ENCODE peak calls at places on chromosome 4, in four cellular contexts. P is HCT116, U is K562, Q is neural progenitor cell. Y is an unnamed sample.
A peak's percentile ranks its signal among the peaks of the same experiment; 100 is the strongest.

GRCh38 chr4:182447938-182448280 is 204.7 kb downstream of the TENM3 start:
- DNase-seq in Q (peak; percentile 45), U (no peak), P (no peak), Y (no peak)

GRCh38 chr4:38056024-38056685 is 96.0 kb downstream of the PTTG2 start:
- DNase-seq in P (no peak), Q (no peak), U (no peak), Y (no peak)

GRCh38 chr4:4492161-4492847 is 49.5 kb downstream of the STX18 start:
- DNase-seq in Q (no peak), P (no peak), U (no peak), Y (no peak)

GRCh38 chr4:124230268-124230667 is 482.3 kb downstream of the ANKRD50 start:
- DNase-seq in Q (no peak), U (no peak), P (no peak), Y (no peak)

GRCh38 chr4:104870495-104871228 is 276.0 kb upstream of the TET2 start:
- DNase-seq in P (no peak), U (no peak), Q (no peak), Y (no peak)

GRCh38 chr4:24754586-24754985 is 40.8 kb upstream of the SOD3 start:
- DNase-seq in P (no peak), Q (no peak), U (no peak), Y (no peak)

GRCh38 chr4:2462218-2462991 is 6.5 kb upstream of the RNF4 start:
- DNase-seq in Q (peak; percentile 93), U (peak; percentile 77), P (peak; percentile 15), Y (peak; percentile 70)

GRCh38 chr4:174217273-174218126 is 66.0 kb downstream of the FBXO8 start:
- DNase-seq in Q (peak; percentile 45), P (no peak), U (no peak), Y (no peak)

GRCh38 chr4:74109116-74109791 is 10.3 kb upstream of the CXCL2 start:
- DNase-seq in P (peak; percentile 81), U (peak; percentile 45), Q (peak; percentile 28), Y (peak; percentile 62)

GRCh38 chr4:126446917-126447316 is 1132.2 kb downstream of the FAT4 start:
- DNase-seq in U (no peak), P (no peak), Q (no peak), Y (no peak)

GRCh38 chr4:37991623-37992410 is 31.6 kb downstream of the PTTG2 start:
- DNase-seq in U (no peak), P (no peak), Q (no peak), Y (no peak)

GRCh38 chr4:8843597-8843996 is 28.0 kb downstream of the HMX1 start:
- DNase-seq in Q (no peak), U (no peak), P (no peak), Y (no peak)

GRCh38 chr4:114282937-114283336 is 303.5 kb upstream of the ARSJ start:
- DNase-seq in U (no peak), P (no peak), Q (no peak), Y (no peak)

GRCh38 chr4:1866095-1866755 is 5.0 kb upstream of the NSD2 start:
- DNase-seq in P (no peak), Q (no peak), U (no peak), Y (no peak)

GRCh38 chr4:131052646-131053045 is 1956.7 kb downstream of the C4orf33 start:
- DNase-seq in P (no peak), U (no peak), Q (no peak), Y (no peak)

GRCh38 chr4:158112612-158113011 is 60.2 kb downstream of the GASK1B start:
- DNase-seq in Q (no peak), U (no peak), P (no peak), Y (no peak)

GRCh38 chr4:74364649-74365491 is at the start of gene EREG:
- DNase-seq in U (peak; percentile 74), P (peak; percentile 74), Q (peak; percentile 70), Y (peak; percentile 79)

GRCh38 chr4:182369211-182369610 is 126.0 kb downstream of the TENM3 start:
- DNase-seq in Q (no peak), P (no peak), U (no peak), Y (no peak)

GRCh38 chr4:152616804-152617203 is 63.0 kb downstream of the TMEM154 start:
- DNase-seq in U (no peak), Q (no peak), P (no peak), Y (no peak)

GRCh38 chr4:142473960-142474338 is 372.2 kb downstream of the INPP4B start:
- DNase-seq in U (no peak), Q (no peak), P (no peak), Y (no peak)

GRCh38 chr4:108168213-108168671 is 490 bp downstream of the LEF1 start:
- DNase-seq in U (no peak), Q (no peak), P (no peak), Y (no peak)

GRCh38 chr4:13611283-13611842 is 16.2 kb downstream of the BOD1L1 start:
- DNase-seq in U (no peak), P (no peak), Q (no peak), Y (no peak)

GRCh38 chr4:158783775-158784174 is 14.9 kb downstream of the FNIP2 start:
- DNase-seq in U (no peak), Q (no peak), P (no peak), Y (no peak)

GRCh38 chr4:1200425-1201035 is 28.1 kb upstream of the SPON2 start:
- DNase-seq in P (no peak), U (peak; percentile 21), Q (no peak), Y (peak; percentile 22)

GRCh38 chr4:2831611-2832308 is 11.9 kb upstream of the ADD1 start:
- DNase-seq in P (no peak), Q (no peak), U (no peak), Y (no peak)

GRCh38 chr4:34261799-34262314 is 1982.5 kb downstream of the ARAP2 start:
- DNase-seq in U (no peak), P (no peak), Q (peak; percentile 18), Y (no peak)

GRCh38 chr4:184269879-184270430 is 52.3 kb upstream of the ENPP6 start:
- DNase-seq in P (no peak), Q (no peak), U (no peak), Y (peak; percentile 12)
- H3K27ac ChIP-seq in P (no peak overlapping the region), Q (no peak overlapping the region), U (no peak overlapping the region), Y (no peak overlapping the region)

GRCh38 chr4:30716671-30717207 is 3.4 kb upstream of the PCDH7 start:
- DNase-seq in P (no peak), U (no peak), Q (no peak), Y (no peak)
- H2AFZ ChIP-seq in P (no peak overlapping the region), U (no peak overlapping the region), Q (peak overlapping the region; percentile 92), Y (no peak overlapping the region)

DNA sequence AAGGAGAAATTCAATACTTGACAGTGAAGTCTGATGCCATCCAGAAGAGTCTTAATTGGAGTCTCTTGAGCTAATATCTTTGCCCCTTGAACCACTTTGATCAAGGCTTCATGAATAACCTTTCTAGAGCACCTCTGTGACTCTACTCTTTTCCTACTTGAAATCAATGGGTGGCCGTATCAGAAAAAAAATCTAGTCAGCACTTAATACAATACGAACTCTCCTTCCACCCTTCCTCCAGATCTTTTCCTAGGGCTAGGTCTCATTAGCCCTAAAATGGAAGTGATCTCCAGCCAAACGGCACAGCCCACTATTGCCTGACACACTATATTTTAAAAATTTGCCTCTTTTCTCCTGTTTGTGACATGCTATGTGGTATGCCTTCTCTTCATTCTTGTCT is 129.6 kb upstream of the TLL1 start:
- DNase-seq in Q (no peak), U (no peak), P (peak; percentile 6), Y (no peak)
- H3K27ac ChIP-seq in Q (no peak overlapping the region), U (peak overlapping the region; percentile 67), P (peak overlapping the region; percentile 45), Y (no peak overlapping the region)

DNA sequence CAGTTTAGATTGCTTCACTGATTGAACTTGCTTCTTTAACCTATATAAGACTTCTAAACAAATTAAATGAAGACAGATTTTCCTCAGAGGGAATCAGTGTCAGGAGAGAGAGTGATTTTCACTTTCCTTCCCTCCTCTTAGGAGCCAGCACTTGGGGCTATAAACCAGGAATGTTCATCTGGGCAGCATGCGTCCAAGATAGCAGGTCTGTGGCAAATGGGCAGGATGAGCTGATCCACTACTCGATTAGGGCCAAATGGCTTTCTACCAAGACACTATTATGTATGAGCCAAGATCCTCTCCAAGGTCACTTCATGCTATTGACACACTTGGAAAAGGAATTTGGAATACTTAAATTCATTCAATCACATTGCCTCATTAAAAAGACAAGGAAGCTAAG is 203.9 kb upstream of the GRID2 start:
- DNase-seq in Q (no peak), U (no peak), P (no peak), Y (no peak)
- H2AFZ ChIP-seq in Q (no peak overlapping the region), U (no peak overlapping the region), P (peak overlapping the region; percentile 26), Y (no peak overlapping the region)

DNA sequence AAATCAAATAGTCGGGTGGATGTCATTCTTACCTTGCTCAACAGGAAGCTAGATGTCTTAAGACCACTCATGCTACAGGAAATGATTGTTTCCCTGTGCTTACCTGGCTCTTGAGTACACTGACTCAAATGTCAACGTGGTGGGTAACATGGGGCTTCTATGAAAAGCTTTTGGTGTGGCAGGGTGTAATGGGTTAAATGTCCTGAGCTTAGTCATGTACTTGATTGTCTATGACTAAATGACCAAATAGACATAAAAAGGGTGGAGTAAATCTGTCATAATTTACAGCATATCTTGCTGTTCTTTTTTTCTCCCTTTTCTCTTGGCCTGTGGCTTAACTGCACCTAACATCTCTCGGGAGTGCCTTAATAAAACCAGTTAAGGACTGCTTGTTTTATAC is 44.9 kb downstream of the CCNG2 start:
- DNase-seq in P (no peak), Q (no peak), U (no peak), Y (no peak)
- H3K27ac ChIP-seq in P (no peak overlapping the region), Q (no peak overlapping the region), U (no peak overlapping the region), Y (no peak overlapping the region)

GRCh38 chr4:16227462-16227868 is 1.2 kb upstream of the TAPT1 start:
- DNase-seq in P (no peak), Q (peak; percentile 20), U (peak; percentile 44), Y (no peak)
- H2AFZ ChIP-seq in P (no peak overlapping the region), Q (peak overlapping the region; percentile 94), U (peak overlapping the region; percentile 64), Y (no peak overlapping the region)

Y was measured in H9.